ENCODE peak calls at places on chromosomes 5 and 9, in four cellular contexts. One of them, this sample, is unnamed.

GRCh38 chr9:87849144-87849741 is 33.4 kb upstream of the SPATA31E1 start:
- DNase-seq in WTC11: no peak
- DNase-seq in GM12878: no peak
- DNase-seq in HepG2: no peak
- DNase-seq in this sample: no peak

GRCh38 chr9:123434619-123435240 is 78.7 kb downstream of the CRB2 start:
- DNase-seq in WTC11: peak; percentile 74
- DNase-seq in GM12878: no peak
- DNase-seq in HepG2: peak; percentile 12
- DNase-seq in this sample: peak; percentile 56

GRCh38 chr5:61202213-61202612 is 39.9 kb upstream of the SMIM15 start:
- DNase-seq in WTC11: no peak
- DNase-seq in GM12878: peak; percentile 32
- DNase-seq in HepG2: no peak
- DNase-seq in this sample: no peak

GRCh38 chr5:80620206-80620605 is 34.2 kb upstream of the MSH3 start:
- DNase-seq in WTC11: no peak
- DNase-seq in GM12878: no peak
- DNase-seq in HepG2: no peak
- DNase-seq in this sample: no peak

GRCh38 chr9:125536184-125537152 is 170.5 kb downstream of the MAPKAP1 start:
- DNase-seq in WTC11: no peak
- DNase-seq in GM12878: no peak
- DNase-seq in HepG2: no peak
- DNase-seq in this sample: no peak

GRCh38 chr9:94923333-94924089 is 197.0 kb downstream of the AOPEP start:
- DNase-seq in WTC11: no peak
- DNase-seq in GM12878: no peak
- DNase-seq in HepG2: no peak
- DNase-seq in this sample: no peak

GRCh38 chr5:98581416-98581999 is 192.0 kb upstream of the RGMB start:
- DNase-seq in WTC11: no peak
- DNase-seq in GM12878: no peak
- DNase-seq in HepG2: no peak
- DNase-seq in this sample: no peak

GRCh38 chr9:18245911-18246310 is 228.0 kb upstream of the ADAMTSL1 start:
- DNase-seq in WTC11: no peak
- DNase-seq in GM12878: no peak
- DNase-seq in HepG2: no peak
- DNase-seq in this sample: no peak

GRCh38 chr5:79256563-79256962 is 20.6 kb downstream of the JMY start:
- DNase-seq in WTC11: no peak
- DNase-seq in GM12878: no peak
- DNase-seq in HepG2: no peak
- DNase-seq in this sample: no peak

GRCh38 chr5:21919417-21920022 is 933.6 kb downstream of the CDH12 start:
- DNase-seq in WTC11: peak; percentile 13
- DNase-seq in GM12878: peak; percentile 13
- DNase-seq in HepG2: peak; percentile 14
- DNase-seq in this sample: peak; percentile 12

GRCh38 chr9:81833563-81834345 is 94.5 kb upstream of the SPATA31D4 start:
- DNase-seq in WTC11: no peak
- DNase-seq in GM12878: no peak
- DNase-seq in HepG2: peak; percentile 72
- DNase-seq in this sample: no peak

GRCh38 chr9:121455527-121456239 is 44.0 kb downstream of the GGTA1 start:
- DNase-seq in WTC11: no peak
- DNase-seq in GM12878: no peak
- DNase-seq in HepG2: no peak
- DNase-seq in this sample: peak; percentile 36

GRCh38 chr5:159669559-159669958 is 246.7 kb upstream of the ADRA1B start:
- DNase-seq in WTC11: no peak
- DNase-seq in GM12878: no peak
- DNase-seq in HepG2: no peak
- DNase-seq in this sample: no peak

GRCh38 chr5:163447875-163448274 is 10.5 kb downstream of the CCNG1 start:
- DNase-seq in WTC11: no peak
- DNase-seq in GM12878: no peak
- DNase-seq in HepG2: no peak
- DNase-seq in this sample: no peak

GRCh38 chr5:78771260-78772240 is 123.0 kb upstream of the LHFPL2 start:
- DNase-seq in WTC11: no peak
- DNase-seq in GM12878: no peak
- DNase-seq in HepG2: no peak
- DNase-seq in this sample: peak; percentile 46

GRCh38 chr9:9612270-9612669 is 1000.5 kb downstream of the PTPRD start:
- DNase-seq in WTC11: no peak
- DNase-seq in GM12878: peak; percentile 3
- DNase-seq in HepG2: no peak
- DNase-seq in this sample: no peak

GRCh38 chr5:85266692-85267091 is 882.0 kb upstream of the EDIL3 start:
- DNase-seq in WTC11: no peak
- DNase-seq in GM12878: no peak
- DNase-seq in HepG2: no peak
- DNase-seq in this sample: no peak

GRCh38 chr5:1760656-1761452 is 38.8 kb downstream of the MRPL36 start:
- DNase-seq in WTC11: no peak
- DNase-seq in GM12878: no peak
- DNase-seq in HepG2: no peak
- DNase-seq in this sample: no peak

GRCh38 chr5:115963566-115963965 is 1.3 kb downstream of the LVRN start:
- DNase-seq in WTC11: peak; percentile 20
- DNase-seq in GM12878: no peak
- DNase-seq in HepG2: no peak
- DNase-seq in this sample: no peak

GRCh38 chr9:13688990-13689600 is 409.6 kb upstream of the MPDZ start:
- DNase-seq in WTC11: peak; percentile 12
- DNase-seq in GM12878: no peak
- DNase-seq in HepG2: no peak
- DNase-seq in this sample: no peak

GRCh38 chr5:1246711-1247431 is 21.7 kb downstream of the SLC6A18 start:
- DNase-seq in WTC11: peak; percentile 85
- DNase-seq in GM12878: no peak
- DNase-seq in HepG2: peak; percentile 45
- DNase-seq in this sample: peak; percentile 65

GRCh38 chr5:136906545-136906944 is 541.2 kb upstream of the TRPC7 start:
- DNase-seq in WTC11: no peak
- DNase-seq in GM12878: no peak
- DNase-seq in HepG2: no peak
- DNase-seq in this sample: no peak

GRCh38 chr9:95091971-95092320 is 225.6 kb downstream of the FANCC start:
- DNase-seq in WTC11: no peak
- DNase-seq in GM12878: no peak
- DNase-seq in HepG2: no peak
- DNase-seq in this sample: no peak

GRCh38 chr5:104708027-104708426 is 1145.4 kb upstream of the NUDT12 start:
- DNase-seq in WTC11: no peak
- DNase-seq in GM12878: no peak
- DNase-seq in HepG2: no peak
- DNase-seq in this sample: no peak

GRCh38 chr9:112012026-112012902 is 115.7 kb downstream of the UGCG start:
- DNase-seq in WTC11: no peak
- DNase-seq in GM12878: peak; percentile 96
- DNase-seq in HepG2: peak; percentile 66
- DNase-seq in this sample: no peak

GRCh38 chr5:88226881-88227450 is 41.7 kb downstream of the TMEM161B start:
- DNase-seq in WTC11: no peak
- DNase-seq in GM12878: no peak
- DNase-seq in HepG2: no peak
- DNase-seq in this sample: no peak

GRCh38 chr9:136077491-136077890 is 17.6 kb downstream of the NACC2 start:
- DNase-seq in WTC11: no peak
- DNase-seq in GM12878: no peak
- DNase-seq in HepG2: no peak
- DNase-seq in this sample: no peak

GRCh38 chr5:139410121-139410885 is 6.4 kb upstream of the SPATA24 start:
- DNase-seq in WTC11: no peak
- DNase-seq in GM12878: no peak
- DNase-seq in HepG2: no peak
- DNase-seq in this sample: no peak

GRCh38 chr9:92650296-92650695 is 19.6 kb downstream of the IPPK start:
- DNase-seq in WTC11: no peak
- DNase-seq in GM12878: no peak
- DNase-seq in HepG2: no peak
- DNase-seq in this sample: no peak

GRCh38 chr5:172902497-172903472 is 56.4 kb upstream of the RPL26L1 start:
- DNase-seq in WTC11: peak; percentile 64
- DNase-seq in GM12878: no peak
- DNase-seq in HepG2: peak; percentile 90
- DNase-seq in this sample: peak; percentile 86

GRCh38 chr9:14147738-14148137 is 166.2 kb downstream of the NFIB start:
- DNase-seq in WTC11: no peak
- DNase-seq in GM12878: no peak
- DNase-seq in HepG2: no peak
- DNase-seq in this sample: no peak

GRCh38 chr5:37803487-37803886 is 36.4 kb downstream of the GDNF start:
- DNase-seq in WTC11: no peak
- DNase-seq in GM12878: no peak
- DNase-seq in HepG2: no peak
- DNase-seq in this sample: no peak

GRCh38 chr5:36279054-36279698 is 22.5 kb downstream of the RANBP3L start:
- DNase-seq in WTC11: no peak
- DNase-seq in GM12878: no peak
- DNase-seq in HepG2: no peak
- DNase-seq in this sample: no peak
- TF ChIP-seq CREM in WTC11: no peak
- TF ChIP-seq CREM in GM12878: no peak
- TF ChIP-seq CREM in HepG2: no peak
- TF ChIP-seq CREM in this sample: no peak

GRCh38 chr5:111299831-111300432 is 75.7 kb downstream of the CAMK4 start:
- DNase-seq in WTC11: no peak
- DNase-seq in GM12878: no peak
- DNase-seq in HepG2: no peak
- DNase-seq in this sample: no peak
- TF ChIP-seq NR2C2 in WTC11: no peak
- TF ChIP-seq NR2C2 in GM12878: no peak
- TF ChIP-seq NR2C2 in HepG2: no peak
- TF ChIP-seq NR2C2 in this sample: no peak

GRCh38 chr5:67511911-67512310 is 315.3 kb upstream of the CD180 start:
- DNase-seq in WTC11: no peak
- DNase-seq in GM12878: no peak
- DNase-seq in HepG2: no peak
- DNase-seq in this sample: no peak
- TF ChIP-seq CREM in WTC11: no peak
- TF ChIP-seq CREM in GM12878: no peak
- TF ChIP-seq CREM in HepG2: no peak
- TF ChIP-seq CREM in this sample: no peak

DNA sequence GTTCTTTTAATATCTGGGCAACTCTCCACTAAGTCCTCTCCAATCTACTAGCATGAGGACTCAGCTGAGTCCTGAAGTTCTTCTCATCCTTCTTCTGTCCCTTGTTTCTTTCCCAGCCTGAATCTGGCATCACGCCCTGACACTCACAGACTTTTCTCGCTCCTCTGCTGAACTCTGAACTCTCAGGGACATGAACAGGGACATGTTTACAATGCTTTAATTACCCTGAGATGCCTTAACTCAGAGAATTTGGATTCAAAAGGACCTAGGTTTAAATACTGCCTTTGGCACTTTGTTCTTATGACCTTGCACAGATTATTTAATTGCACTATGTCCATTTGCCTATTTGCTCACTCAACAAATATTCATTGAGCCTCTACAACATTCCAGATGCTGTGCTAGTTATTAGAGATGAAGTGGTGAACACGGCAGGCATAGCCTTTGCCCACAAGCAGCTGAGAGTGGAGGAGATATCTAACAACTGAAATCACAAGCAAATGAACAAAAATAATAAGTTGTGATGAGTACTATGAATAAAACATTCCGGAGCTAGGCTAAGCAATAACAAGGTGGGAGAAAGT is 106.0 kb downstream of the ADRB2 start:
- DNase-seq in WTC11: no peak
- DNase-seq in GM12878: no peak
- DNase-seq in HepG2: no peak
- DNase-seq in this sample: no peak
- TF ChIP-seq NR2C2 in WTC11: no peak
- TF ChIP-seq NR2C2 in GM12878: no peak
- TF ChIP-seq NR2C2 in HepG2: no peak
- TF ChIP-seq NR2C2 in this sample: no peak

GRCh38 chr9:110443146-110443877 is 105.6 kb upstream of the TXNDC8 start:
- DNase-seq in WTC11: no peak
- DNase-seq in GM12878: no peak
- DNase-seq in HepG2: peak; percentile 1
- DNase-seq in this sample: no peak
- TF ChIP-seq CREM in WTC11: no peak
- TF ChIP-seq CREM in GM12878: no peak
- TF ChIP-seq CREM in HepG2: no peak
- TF ChIP-seq CREM in this sample: no peak

DNA sequence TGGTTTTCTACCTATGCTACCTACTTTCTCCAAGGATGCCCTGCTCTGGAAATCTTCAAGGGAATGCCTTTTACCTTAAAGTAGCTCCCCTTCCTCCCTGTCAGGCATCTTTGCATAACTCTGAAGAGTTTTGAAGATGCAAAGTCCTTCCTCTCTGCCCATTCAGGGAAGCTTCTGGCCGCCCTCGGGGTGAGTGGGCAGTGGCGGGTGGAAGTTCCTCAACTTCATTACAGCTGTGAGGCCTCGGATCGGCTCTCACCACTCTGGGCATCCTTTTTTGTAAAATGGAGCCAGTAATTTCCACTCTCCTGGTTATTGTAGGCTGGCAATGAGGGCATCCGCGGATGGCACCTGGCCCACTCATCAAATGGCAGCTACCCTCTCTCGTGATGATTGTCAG is 31.7 kb upstream of the STXBP1 start:
- DNase-seq in WTC11: no peak
- DNase-seq in GM12878: no peak
- DNase-seq in HepG2: no peak
- DNase-seq in this sample: no peak
- TF ChIP-seq NR2C2 in WTC11: no peak
- TF ChIP-seq NR2C2 in GM12878: no peak
- TF ChIP-seq NR2C2 in HepG2: no peak
- TF ChIP-seq NR2C2 in this sample: no peak

DNA sequence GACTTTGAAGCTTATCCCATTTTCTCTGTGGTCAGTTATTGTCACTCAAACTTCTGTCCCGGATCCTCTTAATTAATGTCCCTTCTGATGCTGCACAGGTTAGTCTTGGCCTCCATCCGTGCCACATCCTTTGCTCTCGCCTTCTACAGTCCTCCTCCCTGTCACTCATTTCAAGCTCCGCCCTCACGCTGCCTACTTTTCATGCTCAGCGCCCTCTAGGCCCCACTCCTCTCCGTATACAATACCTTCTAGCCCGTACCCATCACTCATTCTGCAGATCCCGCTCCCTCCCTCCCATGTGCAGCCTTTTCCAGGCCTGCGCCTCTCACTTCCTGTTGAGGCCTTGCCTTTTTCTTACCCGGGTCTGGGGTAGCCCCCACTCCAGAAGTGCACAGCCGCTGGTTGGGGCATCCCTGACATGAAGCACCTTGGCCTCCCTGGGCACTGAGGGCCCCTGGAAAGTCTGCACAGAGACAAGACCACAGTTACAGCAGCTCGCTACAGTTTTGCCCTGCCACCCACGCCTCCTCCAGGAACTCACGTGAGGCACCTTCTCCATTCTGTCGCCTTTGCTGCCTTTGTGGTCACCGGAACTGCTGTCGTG is 88.5 kb upstream of the SLC25A48 start:
- DNase-seq in WTC11: peak; percentile 31
- DNase-seq in GM12878: no peak
- DNase-seq in HepG2: no peak
- DNase-seq in this sample: no peak
- TF ChIP-seq CREM in WTC11: no peak
- TF ChIP-seq CREM in GM12878: no peak
- TF ChIP-seq CREM in HepG2: no peak
- TF ChIP-seq CREM in this sample: no peak